ENCODE peak calls at places on chromosomes 11 and 22, in four cellular contexts. One of them, this sample, is unnamed.

GRCh38 chr11:130689222-130689908 is 226.9 kb downstream of the SNX19 start:
- DNase-seq in IMR-90: no peak
- DNase-seq in H1: no peak
- DNase-seq in H9: no peak
- DNase-seq in this sample: no peak

GRCh38 chr11:128448487-128448886 is 138.9 kb downstream of the ETS1 start:
- DNase-seq in IMR-90: peak
- DNase-seq in H1: peak
- DNase-seq in H9: peak
- DNase-seq in this sample: peak

GRCh38 chr22:19044381-19044780 is 77.8 kb downstream of the DGCR2 start:
- DNase-seq in H1: no peak
- DNase-seq in H9: no peak
- DNase-seq in IMR-90: no peak
- DNase-seq in this sample: no peak

GRCh38 chr11:74636633-74637184 is 44.3 kb downstream of the POLD3 start:
- DNase-seq in IMR-90: peak
- DNase-seq in H1: no peak
- DNase-seq in H9: no peak
- DNase-seq in this sample: no peak

GRCh38 chr11:109772846-109773400 is 320.3 kb upstream of the ZC3H12C start:
- DNase-seq in IMR-90: no peak
- DNase-seq in H9: no peak
- DNase-seq in H1: no peak
- DNase-seq in this sample: no peak

GRCh38 chr11:75476716-75477613 is 44.0 kb upstream of the KLHL35 start:
- DNase-seq in H1: no peak
- DNase-seq in H9: no peak
- DNase-seq in IMR-90: no peak
- DNase-seq in this sample: no peak

GRCh38 chr11:13051257-13051656 is 42.1 kb downstream of the RASSF10 start:
- DNase-seq in H1: no peak
- DNase-seq in IMR-90: no peak
- DNase-seq in H9: no peak
- DNase-seq in this sample: peak

GRCh38 chr11:90556612-90557011 is 333.8 kb upstream of the CHORDC1 start:
- DNase-seq in H9: no peak
- DNase-seq in IMR-90: no peak
- DNase-seq in H1: no peak
- DNase-seq in this sample: no peak

DNA sequence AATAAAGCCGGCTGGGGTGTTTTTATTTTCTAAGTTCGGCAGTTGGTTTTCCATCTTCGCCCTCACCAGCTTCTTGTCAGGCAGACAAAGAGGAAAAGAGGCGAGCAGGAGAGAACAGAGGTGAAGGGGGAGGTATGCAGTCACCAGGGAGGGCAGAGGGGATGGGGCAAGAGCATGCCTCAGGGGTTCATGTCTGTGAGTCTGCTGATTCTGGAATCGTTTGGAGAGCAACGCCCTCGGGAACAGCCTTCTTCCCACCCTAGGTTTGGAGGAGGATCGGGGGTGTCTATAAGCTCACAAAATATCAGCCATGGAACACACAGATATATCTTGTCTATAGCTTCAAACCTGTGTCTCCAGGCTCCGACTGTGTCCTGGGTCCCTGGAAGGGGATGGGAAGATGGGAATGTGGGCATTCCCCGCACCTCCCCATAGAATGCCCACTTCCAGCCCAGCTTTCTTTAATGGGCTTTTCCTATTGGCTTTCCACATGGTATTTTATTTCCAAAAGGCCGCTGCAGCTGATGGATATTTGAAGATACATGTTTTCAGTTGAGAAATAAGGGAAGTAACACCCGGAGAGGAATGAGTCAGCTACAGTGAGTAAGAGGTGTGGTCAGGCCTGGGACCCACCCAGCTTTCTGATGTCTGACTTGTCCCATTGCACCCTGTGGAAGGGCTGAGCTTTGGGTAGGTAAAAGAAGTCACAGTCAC is 476.7 kb downstream of the MIAT start:
- DNase-seq in H9: no peak
- DNase-seq in IMR-90: peak
- DNase-seq in H1: no peak
- DNase-seq in this sample: peak
- H2BK120ac ChIP-seq in H9: no peak
- H2BK120ac ChIP-seq in IMR-90: peak
- H2BK120ac ChIP-seq in H1: no peak
- H2BK120ac ChIP-seq in this sample: no peak

GRCh38 chr11:76513654-76514034 is 68.8 kb downstream of the EMSY start:
- DNase-seq in IMR-90: no peak
- DNase-seq in H9: no peak
- DNase-seq in H1: no peak
- DNase-seq in this sample: no peak
- H4K5ac ChIP-seq in IMR-90: no peak
- H4K5ac ChIP-seq in H9: no peak
- H4K5ac ChIP-seq in H1: no peak
- H4K5ac ChIP-seq in this sample: no peak

GRCh38 chr22:46046299-46046685 is 69.3 kb upstream of the WNT7B start:
- DNase-seq in IMR-90: no peak
- DNase-seq in H9: no peak
- DNase-seq in H1: no peak
- DNase-seq in this sample: no peak

GRCh38 chr22:46043339-46043738 is 66.4 kb upstream of the WNT7B start:
- DNase-seq in H1: no peak
- DNase-seq in H9: no peak
- DNase-seq in IMR-90: no peak
- DNase-seq in this sample: no peak

GRCh38 chr22:46043816-46044717 is 67.1 kb upstream of the WNT7B start:
- DNase-seq in H9: peak
- DNase-seq in H1: no peak
- DNase-seq in IMR-90: no peak
- DNase-seq in this sample: peak

GRCh38 chr22:46045459-46046298 is 68.7 kb upstream of the WNT7B start:
- DNase-seq in IMR-90: no peak
- DNase-seq in H9: no peak
- DNase-seq in H1: no peak
- DNase-seq in this sample: no peak

GRCh38 chr22:46044718-46045458 is 67.9 kb upstream of the WNT7B start:
- DNase-seq in H1: no peak
- DNase-seq in H9: no peak
- DNase-seq in IMR-90: no peak
- DNase-seq in this sample: no peak
- H3K9ac ChIP-seq in H1: no peak
- H3K9ac ChIP-seq in H9: no peak
- H3K9ac ChIP-seq in IMR-90: peak
- H3K9ac ChIP-seq in this sample: peak

GRCh38 chr11:2432628-2433071 is 11.7 kb downstream of the TRPM5 start:
- DNase-seq in H1: no peak
- DNase-seq in H9: no peak
- DNase-seq in IMR-90: no peak
- DNase-seq in this sample: no peak

GRCh38 chr11:2433106-2433925 is 11.0 kb downstream of the TRPM5 start:
- DNase-seq in H9: no peak
- DNase-seq in H1: no peak
- DNase-seq in IMR-90: no peak
- DNase-seq in this sample: no peak

GRCh38 chr11:2435288-2436012 is 8.9 kb downstream of the TRPM5 start:
- DNase-seq in IMR-90: no peak
- DNase-seq in H1: no peak
- DNase-seq in H9: no peak
- DNase-seq in this sample: no peak

GRCh38 chr11:2434506-2435255 is 9.6 kb downstream of the TRPM5 start:
- DNase-seq in IMR-90: no peak
- DNase-seq in H9: no peak
- DNase-seq in H1: no peak
- DNase-seq in this sample: no peak

GRCh38 chr11:2434008-2434407 is 10.3 kb downstream of the TRPM5 start:
- DNase-seq in H9: no peak
- DNase-seq in H1: no peak
- DNase-seq in IMR-90: no peak
- DNase-seq in this sample: no peak
- H2BK120ac ChIP-seq in H9: no peak
- H2BK120ac ChIP-seq in H1: no peak
- H2BK120ac ChIP-seq in IMR-90: no peak
- H2BK120ac ChIP-seq in this sample: no peak

GRCh38 chr11:82858133-82858532 is 42.1 kb downstream of the PRCP start:
- DNase-seq in IMR-90: no peak
- DNase-seq in H9: no peak
- DNase-seq in H1: no peak
- DNase-seq in this sample: no peak
- H4K5ac ChIP-seq in IMR-90: peak
- H4K5ac ChIP-seq in H9: no peak
- H4K5ac ChIP-seq in H1: no peak
- H4K5ac ChIP-seq in this sample: no peak

DNA sequence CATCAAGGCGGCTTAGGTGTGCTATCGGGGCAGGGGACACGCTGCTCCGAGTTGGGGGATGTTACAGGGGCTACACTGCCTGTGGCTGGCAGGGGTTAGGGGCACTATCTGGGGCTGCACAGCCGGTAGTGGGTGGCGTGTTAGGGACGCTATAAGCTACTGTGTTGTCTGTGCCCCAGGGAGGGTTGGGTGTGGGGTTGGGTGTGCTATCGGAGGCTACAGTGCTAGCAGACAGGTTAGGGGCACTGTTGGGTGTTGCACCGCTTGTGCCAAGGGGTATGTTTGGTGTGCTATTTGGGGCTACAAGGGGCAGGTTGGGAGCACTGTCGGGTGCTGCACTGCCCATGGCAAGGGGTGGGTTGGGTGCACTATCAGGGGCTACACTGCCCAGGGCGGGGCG is 120.2 kb upstream of the VPREB1 start:
- DNase-seq in IMR-90: no peak
- DNase-seq in H9: no peak
- DNase-seq in H1: no peak
- DNase-seq in this sample: no peak
- H3K9ac ChIP-seq in IMR-90: no peak
- H3K9ac ChIP-seq in H9: no peak
- H3K9ac ChIP-seq in H1: no peak
- H3K9ac ChIP-seq in this sample: no peak

DNA sequence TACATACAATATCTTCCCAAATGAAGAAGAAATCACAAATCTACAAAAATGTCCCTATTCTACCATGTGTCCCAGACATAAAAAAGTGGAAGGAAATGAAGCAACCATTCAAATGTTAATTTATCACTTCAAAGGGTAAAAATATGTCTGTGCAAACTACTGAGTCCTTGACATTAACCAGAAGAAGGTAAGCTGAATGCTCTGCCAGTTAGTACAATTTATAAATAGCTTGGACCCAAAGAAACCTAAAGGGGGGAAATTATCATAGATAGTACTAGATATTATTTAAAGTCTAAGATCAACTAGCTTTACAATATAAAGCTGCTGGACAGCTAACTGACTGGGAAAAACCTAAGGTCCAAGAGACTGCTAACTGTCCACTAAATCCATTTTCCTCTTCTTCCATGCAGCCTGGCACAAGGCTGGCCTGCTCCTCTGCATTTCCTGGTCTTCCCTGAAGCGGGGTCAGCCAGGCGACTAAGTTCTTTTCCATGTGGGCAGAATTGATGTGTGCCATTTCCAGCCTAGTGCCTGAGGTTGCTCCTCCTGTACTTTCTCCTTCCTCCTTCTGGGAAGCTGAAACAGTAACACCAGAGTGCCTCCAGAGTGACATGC is 190.9 kb downstream of the CADM1 start:
- DNase-seq in H1: no peak
- DNase-seq in IMR-90: no peak
- DNase-seq in H9: no peak
- DNase-seq in this sample: no peak
- H2BK120ac ChIP-seq in H1: no peak
- H2BK120ac ChIP-seq in IMR-90: no peak
- H2BK120ac ChIP-seq in H9: no peak
- H2BK120ac ChIP-seq in this sample: no peak

DNA sequence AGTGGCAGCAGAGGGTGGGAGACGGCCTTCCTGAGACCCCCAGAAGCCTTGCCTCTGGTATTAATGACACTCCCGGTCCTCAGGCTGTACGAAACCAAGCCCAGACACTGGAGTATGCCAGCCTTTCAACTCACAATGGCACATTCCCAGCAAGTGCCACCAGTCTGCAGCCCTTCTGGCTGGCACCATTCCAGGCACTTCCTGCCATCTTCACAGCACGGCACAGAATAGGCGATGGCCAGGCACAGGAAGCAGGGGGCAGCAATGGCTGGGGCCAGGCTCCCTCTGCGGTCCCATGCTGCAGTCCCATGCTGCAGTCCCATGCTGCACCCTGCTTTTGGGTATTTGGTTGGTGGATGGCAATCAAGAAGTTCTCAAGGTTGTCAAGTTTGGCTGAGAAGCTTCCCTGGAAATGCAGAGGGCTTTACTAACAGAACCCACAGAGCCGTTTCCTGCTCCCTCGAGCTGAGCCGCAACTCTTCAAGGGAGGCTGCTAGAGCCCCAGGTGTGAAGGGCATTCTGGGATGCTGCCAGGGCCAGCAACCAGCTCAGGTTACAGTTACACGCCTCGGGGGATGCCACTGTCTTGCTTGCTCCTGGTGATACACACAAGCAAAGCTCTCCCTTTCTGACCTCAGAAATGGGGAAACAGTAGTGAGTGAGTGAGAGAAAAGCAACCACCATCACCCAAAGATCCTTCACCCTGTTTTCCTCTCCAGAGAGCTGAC is 23.8 kb downstream of the LRFN4 start:
- DNase-seq in H9: peak
- DNase-seq in IMR-90: peak
- DNase-seq in H1: no peak
- DNase-seq in this sample: peak
- H4K5ac ChIP-seq in H9: no peak
- H4K5ac ChIP-seq in IMR-90: no peak
- H4K5ac ChIP-seq in H1: no peak
- H4K5ac ChIP-seq in this sample: no peak